ENCODE peak calls at places on chromosomes 13 and 19, in five cellular contexts. F is cardiac fibroblast, V is nephron progenitor cell, L is psoas muscle, E is mammary epithelial cell. X is an unnamed sample.

GRCh38 chr19:40605201-40605971 is 4.2 kb downstream of the LTBP4 start:
- DNase-seq in L (peak), E (peak), V (peak), F (peak), X (peak)

GRCh38 chr19:51882518-51882917 is 5.2 kb downstream of the ZNF577 start:
- DNase-seq in L (no peak), V (no peak), E (no peak), F (no peak), X (no peak)

GRCh38 chr13:29702912-29703351 is 107.4 kb upstream of the SLC7A1 start:
- DNase-seq in L (peak), F (peak), E (peak), V (peak), X (peak)

GRCh38 chr19:5166262-5166661 is 174.3 kb downstream of the PTPRS start:
- DNase-seq in F (peak), V (no peak), E (peak), L (no peak), X (peak)

GRCh38 chr13:30796833-30797601 is 61.7 kb downstream of the ALOX5AP start:
- DNase-seq in V (no peak), L (no peak), E (peak), F (peak), X (no peak)

GRCh38 chr13:45670481-45670880 is 31.6 kb upstream of the CBY2 start:
- DNase-seq in V (no peak), L (no peak), E (no peak), F (no peak), X (no peak)

GRCh38 chr19:16386619-16387240 is 62.1 kb downstream of the KLF2 start:
- DNase-seq in V (peak), L (no peak), E (peak), F (peak), X (peak)

GRCh38 chr19:49632576-49632975 is 7.4 kb downstream of the RRAS start:
- DNase-seq in V (no peak), E (no peak), F (no peak), L (no peak), X (no peak)

GRCh38 chr13:54805743-54806142 is 1777.1 kb downstream of the OLFM4 start:
- DNase-seq in L (no peak), F (no peak), V (no peak), E (no peak), X (no peak)

GRCh38 chr13:70895599-70895998 is 787.3 kb upstream of the KLHL1 start:
- DNase-seq in V (no peak), L (no peak), F (no peak), E (no peak), X (no peak)

GRCh38 chr19:28422046-28422445 is 790.9 kb downstream of the UQCRFS1 start:
- DNase-seq in E (no peak), F (no peak), V (no peak), L (no peak), X (no peak)

GRCh38 chr19:11019262-11019661 is 58.4 kb downstream of the SMARCA4 start:
- DNase-seq in L (no peak), F (no peak), E (no peak), V (no peak), X (no peak)

GRCh38 chr19:6476155-6476895 is 5.3 kb downstream of the DENND1C start:
- DNase-seq in E (peak), V (peak), L (peak), F (peak), X (peak)

X was measured in AG10803.